ENCODE peak calls at places on chromosomes 4 and X, in nine cellular contexts. T, F, A, D, Q, E, M, C and Z are unnamed samples.

GRCh38 chr4:154741131-154741530 is 2.7 kb upstream of the LRAT start:
- DNase-seq in T (no peak), F (no peak), A (no peak), D (no peak), Q (no peak), E (no peak), M (no peak), C (no peak), Z (no peak)

GRCh38 chr4:177482367-177482766 is 40.1 kb upstream of the AGA start:
- DNase-seq in T (no peak), F (no peak), A (no peak), D (no peak), Q (no peak), E (no peak), M (no peak), C (no peak), Z (no peak)

GRCh38 chrX:46703980-46704379 is 54.9 kb downstream of the SLC9A7 start:
- DNase-seq in T (no peak), F (no peak), A (no peak), D (no peak), Q (no peak), E (no peak), M (no peak), C (no peak), Z (no peak)

GRCh38 chr4:13464543-13464942 is 19.6 kb downstream of the RAB28 start:
- DNase-seq in T (no peak), F (no peak), A (no peak), D (no peak), Q (no peak), E (no peak), M (no peak), C (no peak), Z (no peak)

GRCh38 chr4:22190855-22191254 is 242.3 kb upstream of the KCNIP4 start:
- DNase-seq in T (no peak), F (no peak), A (peak; percentile 7), D (no peak), Q (no peak), E (peak; percentile 77), M (peak; percentile 37), C (no peak), Z (peak; percentile 42)

GRCh38 chr4:174669278-174669677 is 147.0 kb upstream of the HPGD start:
- DNase-seq in T (no peak), F (no peak), A (peak; percentile 65), D (no peak), Q (no peak), E (peak; percentile 50), M (peak; percentile 16), C (no peak), Z (no peak)

GRCh38 chr4:948101-948935 is 16.1 kb downstream of the TMEM175 start:
- DNase-seq in T (no peak), F (no peak), A (peak; percentile 34), D (no peak), Q (no peak), E (no peak), M (no peak), C (no peak), Z (no peak)

GRCh38 chr4:153342751-153343552 is 1.5 kb upstream of the MND1 start:
- DNase-seq in T (no peak), F (no peak), A (no peak), D (no peak), Q (no peak), E (no peak), M (no peak), C (no peak), Z (no peak)

GRCh38 chrX:132532955-132533354 is 44.1 kb upstream of the MBNL3 start:
- DNase-seq in T (no peak), F (no peak), A (no peak), D (no peak), Q (no peak), E (peak; percentile 11), M (no peak), C (no peak), Z (no peak)

GRCh38 chr4:139599076-139599475 is 43.1 kb upstream of the SETD7 start:
- DNase-seq in T (no peak), F (no peak), A (no peak), D (no peak), Q (no peak), E (no peak), M (no peak), C (no peak), Z (no peak)

GRCh38 chrX:85993539-85994197 is 53.7 kb downstream of the CHM start:
- DNase-seq in T (no peak), F (no peak), A (no peak), D (no peak), Q (peak; percentile 1), E (peak; percentile 27), M (no peak), C (no peak), Z (no peak)

GRCh38 chrX:15056044-15056443 is 182.8 kb downstream of the MOSPD2 start:
- DNase-seq in T (no peak), F (no peak), A (no peak), D (no peak), Q (no peak), E (peak; percentile 10), M (no peak), C (no peak), Z (peak; percentile 50)

GRCh38 chr4:85815796-85816459 is 341.0 kb downstream of the ARHGAP24 start:
- DNase-seq in T (no peak), F (no peak), A (no peak), D (no peak), Q (no peak), E (no peak), M (no peak), C (no peak), Z (no peak)

GRCh38 chrX:43958529-43958928 is 14.7 kb downstream of the NDP start:
- DNase-seq in T (no peak), F (peak; percentile 51), A (peak; percentile 72), D (peak; percentile 81), Q (peak; percentile 77), E (peak; percentile 83), M (peak; percentile 34), C (peak; percentile 43), Z (peak; percentile 36)

DNA sequence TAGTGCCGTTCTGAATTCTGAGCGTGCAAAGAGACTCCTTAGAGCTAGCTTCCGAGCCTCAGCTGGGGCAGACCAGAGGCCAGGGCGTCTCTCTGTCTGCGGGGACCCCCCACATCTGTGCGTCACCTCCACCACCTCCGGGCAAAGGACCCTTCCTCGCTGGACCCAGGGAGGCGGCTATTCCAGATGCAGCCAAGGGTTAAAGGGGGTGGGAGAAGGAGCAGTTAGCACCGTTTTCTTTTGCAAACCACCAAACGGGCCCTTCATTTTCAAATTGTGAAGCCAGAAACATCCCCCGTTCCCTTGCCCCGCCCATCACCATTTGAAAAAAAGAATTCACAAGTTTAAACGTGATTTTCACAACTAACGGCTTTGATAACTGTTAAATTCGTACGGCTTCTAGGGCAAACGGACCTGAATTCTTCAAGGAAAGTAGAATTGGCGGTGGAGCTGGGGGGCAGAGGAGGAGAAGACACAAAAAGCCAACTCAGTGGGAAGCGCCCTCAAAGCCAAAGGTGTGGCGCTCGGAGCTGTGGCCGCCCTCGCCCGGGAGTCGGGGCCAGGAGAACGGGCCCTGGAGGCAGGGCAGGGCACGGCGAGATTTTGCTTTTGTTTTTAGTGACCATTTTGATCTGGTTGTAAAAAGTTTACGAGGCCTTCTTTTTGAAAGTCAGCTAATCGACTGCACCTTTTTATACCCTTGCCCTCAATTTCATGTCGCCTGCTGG is 3.3 kb upstream of the PDGFRA start:
- DNase-seq in T (no peak), F (no peak), A (peak; percentile 16), D (no peak), Q (no peak), E (no peak), M (no peak), C (no peak), Z (no peak)
- H3K27ac ChIP-seq in T (no peak overlapping the region), F (no peak overlapping the region), A (peak overlapping the region; percentile 96), D (no peak overlapping the region), Q (no peak overlapping the region), E (peak overlapping the region; percentile 83), M (peak overlapping the region; percentile 86), C (peak overlapping the region; percentile 78), Z (no peak overlapping the region)

GRCh38 chr4:141238196-141238595 is 17.5 kb downstream of the ZNF330 start:
- DNase-seq in T (no peak), F (no peak), A (no peak), D (no peak), Q (no peak), E (no peak), M (no peak), C (no peak), Z (no peak)

GRCh38 chr4:141244419-141244818 is 23.7 kb downstream of the ZNF330 start:
- DNase-seq in T (no peak), F (no peak), A (no peak), D (no peak), Q (no peak), E (no peak), M (no peak), C (no peak), Z (no peak)

GRCh38 chr4:141240671-141241070 is 20.0 kb downstream of the ZNF330 start:
- DNase-seq in T (no peak), F (no peak), A (no peak), D (no peak), Q (no peak), E (no peak), M (no peak), C (no peak), Z (no peak)

GRCh38 chr4:141241986-141242385 is 21.3 kb downstream of the ZNF330 start:
- DNase-seq in T (no peak), F (no peak), A (no peak), D (no peak), Q (no peak), E (no peak), M (no peak), C (no peak), Z (no peak)

GRCh38 chr4:141240259-141240658 is 19.6 kb downstream of the ZNF330 start:
- DNase-seq in T (no peak), F (no peak), A (no peak), D (no peak), Q (no peak), E (no peak), M (no peak), C (no peak), Z (no peak)
- H3K27ac ChIP-seq in T (no peak overlapping the region), F (no peak overlapping the region), A (no peak overlapping the region), D (no peak overlapping the region), Q (no peak overlapping the region), E (no peak overlapping the region), M (no peak overlapping the region), C (no peak overlapping the region), Z (no peak overlapping the region)

GRCh38 chrX:69285401-69285871 is 120.2 kb upstream of the PJA1 start:
- DNase-seq in T (no peak), F (no peak), A (peak; percentile 25), D (no peak), Q (no peak), E (no peak), M (no peak), C (peak; percentile 50), Z (no peak)
- H3K27ac ChIP-seq in T (no peak overlapping the region), F (no peak overlapping the region), A (peak overlapping the region; percentile 31), D (no peak overlapping the region), Q (no peak overlapping the region), E (no peak overlapping the region), M (no peak overlapping the region), C (no peak overlapping the region), Z (peak overlapping the region; percentile 19)

DNA sequence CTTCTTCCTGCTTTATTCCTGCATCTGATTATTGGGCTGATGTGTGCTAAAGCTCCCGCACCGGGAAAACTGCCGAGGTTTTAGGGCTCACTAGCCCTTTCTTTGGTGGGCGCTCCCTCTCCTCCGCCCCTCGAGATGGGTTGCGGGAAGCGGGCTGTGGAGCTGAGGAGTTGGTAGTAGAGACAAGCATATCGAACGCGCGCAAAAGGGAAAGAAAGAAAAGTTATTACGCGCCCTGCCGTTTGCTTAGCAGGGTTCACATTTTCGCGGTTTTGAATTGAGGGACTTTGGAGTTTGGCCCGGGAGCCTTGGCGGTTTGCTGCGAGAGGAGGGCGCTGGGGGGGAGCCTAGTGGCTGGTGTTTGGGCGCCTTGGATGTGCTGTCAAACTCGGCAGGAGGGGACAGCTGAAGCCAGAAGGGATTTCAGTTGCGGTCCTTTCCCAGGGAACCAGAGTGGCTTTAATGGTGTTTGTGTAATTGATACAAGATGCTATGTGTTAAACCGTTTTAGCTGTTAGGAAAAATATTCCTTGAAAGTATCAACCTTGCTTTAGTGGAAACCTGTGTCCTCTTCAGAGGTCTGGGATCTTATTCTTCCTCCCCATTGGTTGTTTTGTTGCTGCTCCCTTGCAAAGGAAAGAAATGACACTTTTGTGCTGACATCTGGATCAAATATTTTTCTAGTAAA is 1.1 kb downstream of the GAB1 start:
- DNase-seq in T (peak; percentile 24), F (no peak), A (peak; percentile 78), D (no peak), Q (no peak), E (peak; percentile 58), M (no peak), C (peak; percentile 66), Z (no peak)
- H3K27ac ChIP-seq in T (peak overlapping the region; percentile 92), F (no peak overlapping the region), A (peak overlapping the region; percentile 94), D (no peak overlapping the region), Q (peak overlapping the region; percentile 16), E (peak overlapping the region; percentile 93), M (peak overlapping the region; percentile 61), C (peak overlapping the region; percentile 97), Z (peak overlapping the region; percentile 67)